ENCODE peak calls at places on chromosomes 1 and 21, in six cellular contexts. One of them, this sample, is unnamed.

GRCh38 chr1:17624540-17625256 is 85.2 kb downstream of the ARHGEF10L start:
- DNase-seq in GM12865: no peak
- DNase-seq in cardiac muscle cell: no peak
- DNase-seq in astrocyte of the spinal cord: peak
- DNase-seq in CD8-positive, alpha-beta T cell: no peak
- DNase-seq in adrenal gland: peak
- DNase-seq in this sample: no peak

GRCh38 chr1:61254629-61255323 is 172.4 kb downstream of the NFIA start:
- DNase-seq in astrocyte of the spinal cord: peak
- DNase-seq in GM12865: no peak
- DNase-seq in CD8-positive, alpha-beta T cell: no peak
- DNase-seq in cardiac muscle cell: no peak
- DNase-seq in adrenal gland: peak
- DNase-seq in this sample: no peak

GRCh38 chr1:22133247-22133927 is 9.5 kb downstream of the WNT4 start:
- DNase-seq in adrenal gland: no peak
- DNase-seq in GM12865: no peak
- DNase-seq in cardiac muscle cell: no peak
- DNase-seq in CD8-positive, alpha-beta T cell: no peak
- DNase-seq in astrocyte of the spinal cord: no peak
- DNase-seq in this sample: no peak

GRCh38 chr1:91725961-91726704 is 159.8 kb downstream of the TGFBR3 start:
- DNase-seq in CD8-positive, alpha-beta T cell: no peak
- DNase-seq in astrocyte of the spinal cord: peak
- DNase-seq in adrenal gland: peak
- DNase-seq in cardiac muscle cell: no peak
- DNase-seq in GM12865: no peak
- DNase-seq in this sample: no peak

GRCh38 chr21:25837545-25838263 is 102.9 kb downstream of the GABPA start:
- DNase-seq in cardiac muscle cell: no peak
- DNase-seq in astrocyte of the spinal cord: peak
- DNase-seq in CD8-positive, alpha-beta T cell: no peak
- DNase-seq in GM12865: no peak
- DNase-seq in adrenal gland: peak
- DNase-seq in this sample: peak

GRCh38 chr1:108560430-108561144 is 687 bp downstream of the EEIG2 start:
- DNase-seq in adrenal gland: peak
- DNase-seq in cardiac muscle cell: peak
- DNase-seq in astrocyte of the spinal cord: peak
- DNase-seq in CD8-positive, alpha-beta T cell: peak
- DNase-seq in GM12865: peak
- DNase-seq in this sample: peak

GRCh38 chr1:19200281-19200604 is 9.8 kb downstream of the UBR4 start:
- DNase-seq in adrenal gland: no peak
- DNase-seq in GM12865: no peak
- DNase-seq in cardiac muscle cell: no peak
- DNase-seq in astrocyte of the spinal cord: no peak
- DNase-seq in CD8-positive, alpha-beta T cell: no peak
- DNase-seq in this sample: no peak

GRCh38 chr1:94803517-94804441 is 16.4 kb upstream of the SLC44A3 start:
- DNase-seq in adrenal gland: no peak
- DNase-seq in astrocyte of the spinal cord: no peak
- DNase-seq in cardiac muscle cell: no peak
- DNase-seq in CD8-positive, alpha-beta T cell: no peak
- DNase-seq in GM12865: no peak
- DNase-seq in this sample: no peak

GRCh38 chr1:15246960-15247614 is at the start of gene FHAD1:
- DNase-seq in GM12865: peak
- DNase-seq in CD8-positive, alpha-beta T cell: peak
- DNase-seq in adrenal gland: peak
- DNase-seq in cardiac muscle cell: peak
- DNase-seq in astrocyte of the spinal cord: peak
- DNase-seq in this sample: no peak

GRCh38 chr1:194024659-194025058 is 838.2 kb upstream of the B3GALT2 start:
- DNase-seq in GM12865: no peak
- DNase-seq in adrenal gland: no peak
- DNase-seq in cardiac muscle cell: peak
- DNase-seq in astrocyte of the spinal cord: peak
- DNase-seq in CD8-positive, alpha-beta T cell: no peak
- DNase-seq in this sample: no peak

GRCh38 chr1:19597463-19598309 is 46.4 kb upstream of the NBL1 start:
- DNase-seq in CD8-positive, alpha-beta T cell: peak
- DNase-seq in GM12865: peak
- DNase-seq in cardiac muscle cell: no peak
- DNase-seq in astrocyte of the spinal cord: peak
- DNase-seq in adrenal gland: peak
- DNase-seq in this sample: no peak

GRCh38 chr1:206796984-206797402 is 24.7 kb upstream of the IL10 start:
- DNase-seq in GM12865: no peak
- DNase-seq in CD8-positive, alpha-beta T cell: no peak
- DNase-seq in adrenal gland: no peak
- DNase-seq in cardiac muscle cell: no peak
- DNase-seq in astrocyte of the spinal cord: no peak
- DNase-seq in this sample: no peak

GRCh38 chr1:153728305-153729066 is 636 bp downstream of the INTS3 start:
- DNase-seq in astrocyte of the spinal cord: peak
- DNase-seq in CD8-positive, alpha-beta T cell: peak
- DNase-seq in adrenal gland: peak
- DNase-seq in GM12865: peak
- DNase-seq in cardiac muscle cell: peak
- DNase-seq in this sample: peak

GRCh38 chr1:155085504-155086181 is 7.0 kb downstream of the EFNA3 start:
- DNase-seq in GM12865: peak
- DNase-seq in astrocyte of the spinal cord: no peak
- DNase-seq in cardiac muscle cell: peak
- DNase-seq in CD8-positive, alpha-beta T cell: no peak
- DNase-seq in adrenal gland: peak
- DNase-seq in this sample: no peak

GRCh38 chr1:23216771-23217420 is 406 bp downstream of the HTR1D start:
- DNase-seq in CD8-positive, alpha-beta T cell: no peak
- DNase-seq in astrocyte of the spinal cord: no peak
- DNase-seq in GM12865: no peak
- DNase-seq in adrenal gland: no peak
- DNase-seq in cardiac muscle cell: peak
- DNase-seq in this sample: peak

GRCh38 chr21:43297989-43298388 is 128.9 kb downstream of the SIK1 start:
- DNase-seq in CD8-positive, alpha-beta T cell: no peak
- DNase-seq in astrocyte of the spinal cord: no peak
- DNase-seq in GM12865: no peak
- DNase-seq in adrenal gland: no peak
- DNase-seq in cardiac muscle cell: no peak
- DNase-seq in this sample: no peak

GRCh38 chr1:219266524-219266923 is 92.8 kb downstream of the LYPLAL1 start:
- DNase-seq in cardiac muscle cell: no peak
- DNase-seq in CD8-positive, alpha-beta T cell: no peak
- DNase-seq in adrenal gland: no peak
- DNase-seq in GM12865: no peak
- DNase-seq in astrocyte of the spinal cord: no peak
- DNase-seq in this sample: no peak

GRCh38 chr1:46065405-46065804 is 67.0 kb downstream of the PIK3R3 start:
- DNase-seq in GM12865: peak
- DNase-seq in astrocyte of the spinal cord: no peak
- DNase-seq in cardiac muscle cell: no peak
- DNase-seq in adrenal gland: no peak
- DNase-seq in CD8-positive, alpha-beta T cell: no peak
- DNase-seq in this sample: no peak
- H3K4me3 ChIP-seq in GM12865: no peak
- H3K4me3 ChIP-seq in astrocyte of the spinal cord: no peak
- H3K4me3 ChIP-seq in cardiac muscle cell: no peak
- H3K4me3 ChIP-seq in adrenal gland: no peak
- H3K4me3 ChIP-seq in CD8-positive, alpha-beta T cell: no peak
- H3K4me3 ChIP-seq in this sample: no peak

GRCh38 chr1:42815938-42816599 is 853 bp upstream of the ERMAP start:
- DNase-seq in GM12865: peak
- DNase-seq in CD8-positive, alpha-beta T cell: no peak
- DNase-seq in cardiac muscle cell: no peak
- DNase-seq in astrocyte of the spinal cord: peak
- DNase-seq in adrenal gland: no peak
- DNase-seq in this sample: peak
- H3K4me3 ChIP-seq in GM12865: peak
- H3K4me3 ChIP-seq in CD8-positive, alpha-beta T cell: peak
- H3K4me3 ChIP-seq in cardiac muscle cell: peak
- H3K4me3 ChIP-seq in astrocyte of the spinal cord: peak
- H3K4me3 ChIP-seq in adrenal gland: peak
- H3K4me3 ChIP-seq in this sample: peak

GRCh38 chr1:77889671-77890070 is 1.2 kb downstream of the NEXN start:
- DNase-seq in astrocyte of the spinal cord: peak
- DNase-seq in GM12865: no peak
- DNase-seq in cardiac muscle cell: peak
- DNase-seq in CD8-positive, alpha-beta T cell: no peak
- DNase-seq in adrenal gland: no peak
- DNase-seq in this sample: no peak
- H3K4me3 ChIP-seq in astrocyte of the spinal cord: peak
- H3K4me3 ChIP-seq in GM12865: no peak
- H3K4me3 ChIP-seq in cardiac muscle cell: peak
- H3K4me3 ChIP-seq in CD8-positive, alpha-beta T cell: no peak
- H3K4me3 ChIP-seq in adrenal gland: peak
- H3K4me3 ChIP-seq in this sample: peak

GRCh38 chr21:33403786-33404571 is 766 bp downstream of the IFNGR2 start:
- DNase-seq in GM12865: peak
- DNase-seq in cardiac muscle cell: peak
- DNase-seq in astrocyte of the spinal cord: peak
- DNase-seq in adrenal gland: peak
- DNase-seq in CD8-positive, alpha-beta T cell: no peak
- DNase-seq in this sample: peak
- H3K4me3 ChIP-seq in GM12865: peak
- H3K4me3 ChIP-seq in cardiac muscle cell: peak
- H3K4me3 ChIP-seq in astrocyte of the spinal cord: peak
- H3K4me3 ChIP-seq in adrenal gland: peak
- H3K4me3 ChIP-seq in CD8-positive, alpha-beta T cell: peak
- H3K4me3 ChIP-seq in this sample: peak

DNA sequence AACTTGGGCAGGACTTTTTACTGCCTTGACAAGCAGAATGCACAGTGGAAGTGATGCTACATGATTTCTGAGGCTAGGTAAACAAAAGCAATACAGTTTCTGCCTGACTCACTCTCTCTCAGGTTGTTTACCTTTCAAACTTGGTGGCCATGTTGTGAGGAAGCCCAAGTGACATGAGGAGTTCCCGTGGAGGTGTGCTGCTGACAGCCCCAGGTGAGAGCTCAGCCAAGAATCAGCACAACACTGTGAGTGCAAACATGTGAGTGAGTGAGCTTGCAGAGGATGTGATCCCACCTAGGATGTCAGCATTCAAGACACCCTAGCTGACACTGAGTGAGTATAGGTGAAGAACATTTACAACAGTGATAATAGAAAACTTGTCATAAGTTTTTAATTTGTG is 71.1 kb upstream of the IFNAR2 start:
- DNase-seq in adrenal gland: no peak
- DNase-seq in cardiac muscle cell: no peak
- DNase-seq in CD8-positive, alpha-beta T cell: no peak
- DNase-seq in astrocyte of the spinal cord: no peak
- DNase-seq in GM12865: no peak
- DNase-seq in this sample: no peak
- H3K4me3 ChIP-seq in adrenal gland: no peak
- H3K4me3 ChIP-seq in cardiac muscle cell: no peak
- H3K4me3 ChIP-seq in CD8-positive, alpha-beta T cell: no peak
- H3K4me3 ChIP-seq in astrocyte of the spinal cord: no peak
- H3K4me3 ChIP-seq in GM12865: no peak
- H3K4me3 ChIP-seq in this sample: no peak

GRCh38 chr1:159883134-159883533 is 16.8 kb downstream of the CFAP45 start:
- DNase-seq in adrenal gland: no peak
- DNase-seq in cardiac muscle cell: no peak
- DNase-seq in CD8-positive, alpha-beta T cell: no peak
- DNase-seq in GM12865: no peak
- DNase-seq in astrocyte of the spinal cord: no peak
- DNase-seq in this sample: no peak

GRCh38 chr1:159884296-159884695 is 15.7 kb downstream of the CFAP45 start:
- DNase-seq in cardiac muscle cell: no peak
- DNase-seq in adrenal gland: no peak
- DNase-seq in CD8-positive, alpha-beta T cell: no peak
- DNase-seq in astrocyte of the spinal cord: no peak
- DNase-seq in GM12865: no peak
- DNase-seq in this sample: no peak

GRCh38 chr1:159879977-159880376 is 17.5 kb upstream of the VSIG8 start:
- DNase-seq in adrenal gland: no peak
- DNase-seq in astrocyte of the spinal cord: peak
- DNase-seq in cardiac muscle cell: no peak
- DNase-seq in CD8-positive, alpha-beta T cell: no peak
- DNase-seq in GM12865: no peak
- DNase-seq in this sample: no peak

GRCh38 chr1:159880435-159880834 is 18.0 kb upstream of the VSIG8 start:
- DNase-seq in astrocyte of the spinal cord: no peak
- DNase-seq in cardiac muscle cell: no peak
- DNase-seq in GM12865: no peak
- DNase-seq in CD8-positive, alpha-beta T cell: no peak
- DNase-seq in adrenal gland: no peak
- DNase-seq in this sample: no peak

DNA sequence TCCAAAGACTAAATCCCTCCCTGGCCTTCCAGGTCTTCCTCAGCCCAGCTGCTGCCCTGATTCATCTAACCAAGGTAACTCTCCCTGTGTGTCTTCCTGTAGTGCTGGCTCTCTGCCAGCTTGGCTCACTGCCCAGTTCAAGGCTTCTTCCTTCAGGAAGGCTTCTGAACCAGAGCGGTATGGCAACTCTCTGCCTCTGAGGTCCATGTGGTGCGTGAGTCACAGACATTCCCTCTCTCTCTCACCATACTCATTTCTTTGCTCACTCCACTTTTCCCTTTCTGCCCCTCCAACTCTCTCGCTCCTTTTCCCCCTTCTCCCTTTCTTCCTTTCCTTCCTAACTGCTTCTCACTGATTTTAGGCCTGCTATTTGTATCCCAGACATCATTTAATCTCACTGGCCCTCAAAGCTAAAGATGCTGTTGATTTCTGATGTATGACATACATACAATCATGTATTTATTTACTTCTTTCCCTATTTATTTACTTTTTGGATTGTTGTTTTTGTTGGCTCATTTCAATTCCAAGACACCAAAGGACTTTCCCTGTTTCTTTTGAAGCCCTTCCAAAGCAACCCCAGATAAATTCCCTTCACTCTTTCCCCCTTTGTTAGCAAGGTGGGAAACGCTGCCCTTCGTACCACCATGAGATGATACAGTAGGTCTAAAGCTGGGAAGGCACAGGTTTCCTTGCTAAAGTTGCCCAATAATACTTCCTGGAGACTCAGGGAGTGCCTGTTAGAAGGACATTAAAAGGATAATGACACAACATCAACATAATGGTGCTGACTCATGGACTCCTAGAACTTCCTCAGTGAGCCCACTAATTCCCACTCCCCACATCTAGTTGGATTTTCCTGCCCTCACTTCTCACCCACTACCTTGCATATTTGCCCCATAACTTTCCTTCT is 17.8 kb downstream of the CFAP45 start:
- DNase-seq in cardiac muscle cell: peak
- DNase-seq in GM12865: peak
- DNase-seq in CD8-positive, alpha-beta T cell: no peak
- DNase-seq in adrenal gland: peak
- DNase-seq in astrocyte of the spinal cord: peak
- DNase-seq in this sample: no peak
- H3K4me3 ChIP-seq in cardiac muscle cell: no peak
- H3K4me3 ChIP-seq in GM12865: no peak
- H3K4me3 ChIP-seq in CD8-positive, alpha-beta T cell: no peak
- H3K4me3 ChIP-seq in adrenal gland: no peak
- H3K4me3 ChIP-seq in astrocyte of the spinal cord: no peak
- H3K4me3 ChIP-seq in this sample: no peak

GRCh38 chr1:172391972-172392371 is 28.5 kb upstream of the C1orf105 start:
- DNase-seq in cardiac muscle cell: no peak
- DNase-seq in adrenal gland: no peak
- DNase-seq in CD8-positive, alpha-beta T cell: no peak
- DNase-seq in astrocyte of the spinal cord: no peak
- DNase-seq in GM12865: no peak
- DNase-seq in this sample: no peak
- H3K4me3 ChIP-seq in cardiac muscle cell: no peak
- H3K4me3 ChIP-seq in adrenal gland: no peak
- H3K4me3 ChIP-seq in CD8-positive, alpha-beta T cell: no peak
- H3K4me3 ChIP-seq in astrocyte of the spinal cord: no peak
- H3K4me3 ChIP-seq in GM12865: peak
- H3K4me3 ChIP-seq in this sample: no peak